ENCODE peak calls at places on chromosomes 11 and 22, in nine cellular contexts. Z is CD4-positive, alpha-beta memory T cell; H is PC-9; Q is AG04450; R is right cardiac atrium; B is fibroblast of lung; U is heart left ventricle; F is cardiac muscle cell; I is naive thymus-derived CD4-positive, alpha-beta T cell. M is an unnamed sample.

GRCh38 chr11:118142809-118143208 is 9.8 kb downstream of the SCN4B start:
- DNase-seq in U (peak; percentile 44), Z (no peak), I (no peak), R (no peak), F (no peak), Q (no peak), B (no peak), H (no peak), M (no peak)

GRCh38 chr11:130403301-130403804 is 25.1 kb downstream of the ADAMTS8 start:
- DNase-seq in I (no peak), R (peak; percentile 75), B (peak; percentile 88), H (peak; percentile 38), Z (no peak), U (peak; percentile 68), Q (peak; percentile 90), F (peak; percentile 76), M (peak; percentile 62)

GRCh38 chr11:117818036-117818858 is 6.3 kb downstream of the FXYD2 start:
- DNase-seq in U (no peak), Z (no peak), R (no peak), I (peak; percentile 67), B (peak; percentile 31), H (no peak), Q (no peak), F (no peak), M (peak; percentile 46)

GRCh38 chr11:134864233-134864967 is 452.4 kb upstream of the B3GAT1 start:
- DNase-seq in Q (no peak), U (no peak), F (no peak), Z (no peak), B (no peak), I (no peak), R (no peak), H (no peak), M (no peak)

GRCh38 chr11:105942951-105943350 is 79.1 kb downstream of the MSANTD4 start:
- DNase-seq in R (no peak), I (no peak), H (no peak), F (peak; percentile 13), Q (no peak), Z (no peak), U (no peak), B (peak; percentile 39), M (no peak)

GRCh38 chr11:86468169-86468568 is 93.5 kb downstream of the CCDC81 start:
- DNase-seq in B (no peak), R (no peak), Z (no peak), H (no peak), F (no peak), U (no peak), I (no peak), Q (no peak), M (no peak)

GRCh38 chr11:57800444-57801184 is 39.0 kb downstream of the CTNND1 start:
- DNase-seq in Z (peak; percentile 64), Q (peak; percentile 34), B (peak; percentile 77), H (peak; percentile 100), R (no peak), F (peak; percentile 78), U (no peak), I (no peak), M (no peak)

GRCh38 chr11:82906236-82906635 is 4.7 kb downstream of the DDIAS start:
- DNase-seq in Q (no peak), R (no peak), H (peak; percentile 50), F (peak; percentile 56), B (peak; percentile 61), I (no peak), Z (peak; percentile 47), U (no peak), M (no peak)

GRCh38 chr11:35641206-35641885 is 21.2 kb upstream of the TRIM44 start:
- DNase-seq in H (no peak), Z (no peak), Q (no peak), R (no peak), I (no peak), B (no peak), F (peak; percentile 35), U (no peak), M (no peak)

GRCh38 chr11:66505276-66505816 is 5.1 kb upstream of the BBS1 start:
- DNase-seq in Q (no peak), B (no peak), H (no peak), R (no peak), F (no peak), U (no peak), Z (no peak), I (no peak), M (no peak)

GRCh38 chr11:66510990-66511339 is 530 bp downstream of the BBS1 start:
- DNase-seq in R (no peak), B (no peak), H (no peak), Q (no peak), F (no peak), I (no peak), Z (no peak), U (no peak), M (no peak)

GRCh38 chr11:66509131-66509561 is 1.3 kb upstream of the BBS1 start:
- DNase-seq in F (no peak), R (no peak), U (no peak), B (no peak), Q (no peak), H (no peak), Z (no peak), I (no peak), M (peak; percentile 44)

GRCh38 chr11:66510271-66510989 is at the start of gene BBS1:
- DNase-seq in Z (peak; percentile 79), H (peak; percentile 71), B (peak; percentile 77), I (peak; percentile 85), F (peak; percentile 84), Q (peak; percentile 26), R (peak; percentile 97), U (peak; percentile 88), M (peak; percentile 95)
- H3K4me3 ChIP-seq in Z (peak within 1 kb of the TSS; percentile 90), H (peak within 1 kb of the TSS; percentile 93), B (peak within 1 kb of the TSS; percentile 66), I (peak within 1 kb of the TSS; percentile 89), F (peak within 1 kb of the TSS; percentile 93), Q (peak within 1 kb of the TSS; percentile 97), R (peak within 1 kb of the TSS; percentile 73), U (peak within 1 kb of the TSS; percentile 81), M (peak within 1 kb of the TSS; percentile 89)

DNA sequence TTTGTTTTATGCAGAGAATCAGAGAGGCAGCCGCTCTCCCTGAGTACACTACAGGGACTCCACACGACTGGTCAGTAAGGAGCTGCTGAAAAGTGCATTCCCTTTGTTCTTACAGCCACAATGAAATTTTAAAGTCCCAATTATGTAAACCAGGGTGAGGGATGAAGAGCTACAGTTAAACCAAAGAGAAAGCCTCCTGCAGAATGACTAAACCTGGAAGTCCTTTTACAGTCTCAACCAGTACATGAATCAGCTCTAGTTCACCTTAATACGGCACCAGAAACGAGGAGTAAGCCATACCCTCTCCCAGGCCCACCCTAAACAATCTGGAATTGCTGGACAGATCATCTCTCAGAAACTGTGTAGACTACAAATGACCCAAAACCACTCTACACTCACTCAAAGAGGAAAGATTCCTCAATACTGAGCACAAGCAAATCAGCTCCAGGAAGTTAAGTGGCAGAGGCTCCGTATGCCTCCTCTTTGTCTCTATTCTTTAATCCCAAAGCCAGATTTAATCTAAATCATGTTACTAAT is 113.1 kb downstream of the RBFOX2 start:
- DNase-seq in F (no peak), U (no peak), Q (no peak), B (peak; percentile 20), R (no peak), Z (no peak), H (no peak), I (no peak), M (no peak)
- H3K27ac ChIP-seq in F (peak overlapping the region; percentile 99), U (peak overlapping the region; percentile 91), Q (peak overlapping the region; percentile 66), B (peak overlapping the region; percentile 37), R (peak overlapping the region; percentile 98), Z (no peak overlapping the region), H (peak overlapping the region; percentile 80), I (no peak overlapping the region), M (peak overlapping the region; percentile 90)

GRCh38 chr22:39928556-39929401 is 27.9 kb downstream of the GRAP2 start:
- DNase-seq in Z (no peak), B (no peak), Q (no peak), F (no peak), I (no peak), H (no peak), U (no peak), R (no peak), M (no peak)
- H3K4me3 ChIP-seq in Z (peak overlapping the region; percentile 19), B (no peak overlapping the region), Q (no peak overlapping the region), F (no peak overlapping the region), I (peak overlapping the region; percentile 68), H (no peak overlapping the region), U (no peak overlapping the region), R (no peak overlapping the region), M (no peak overlapping the region)

GRCh38 chr11:110301577-110301976 is 5.2 kb upstream of the RDX start:
- DNase-seq in R (no peak), H (no peak), F (no peak), Z (no peak), U (no peak), Q (no peak), I (no peak), B (no peak), M (no peak)

GRCh38 chr11:110299006-110299785 is 2.8 kb upstream of the RDX start:
- DNase-seq in B (no peak), R (no peak), Q (no peak), Z (no peak), F (no peak), H (peak; percentile 96), U (no peak), I (no peak), M (no peak)

GRCh38 chr11:110301032-110301431 is 4.6 kb upstream of the RDX start:
- DNase-seq in F (no peak), I (no peak), R (peak; percentile 50), H (no peak), Q (no peak), B (no peak), U (no peak), Z (no peak), M (no peak)

GRCh38 chr11:110305169-110306018 is 9.0 kb upstream of the RDX start:
- DNase-seq in Z (no peak), B (no peak), F (peak; percentile 34), R (no peak), H (peak; percentile 95), Q (no peak), U (no peak), I (no peak), M (no peak)

DNA sequence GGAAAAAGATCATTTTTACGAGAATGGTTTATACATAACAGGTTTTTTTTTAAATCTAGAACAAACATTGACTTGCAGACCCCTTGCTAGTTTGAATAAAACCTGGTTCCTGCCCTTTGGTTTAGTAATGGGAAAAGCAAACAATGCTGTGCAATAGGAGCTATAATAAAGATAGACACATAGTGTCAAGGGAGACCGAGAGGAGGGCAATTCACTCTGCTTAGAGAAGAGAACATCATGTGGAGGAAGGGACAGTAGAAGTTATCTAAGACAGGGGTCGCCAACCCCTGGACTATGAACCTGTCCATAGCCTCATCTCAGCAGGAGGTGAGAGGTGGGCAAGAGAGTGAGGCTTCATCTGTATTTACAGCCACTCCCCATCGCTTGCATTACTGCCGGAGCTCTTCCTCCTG is 7.0 kb upstream of the RDX start:
- DNase-seq in F (no peak), H (no peak), U (no peak), Z (no peak), I (no peak), R (no peak), Q (no peak), B (no peak), M (no peak)
- H3K27ac ChIP-seq in F (no peak overlapping the region), H (no peak overlapping the region), U (no peak overlapping the region), Z (no peak overlapping the region), I (no peak overlapping the region), R (no peak overlapping the region), Q (no peak overlapping the region), B (no peak overlapping the region), M (no peak overlapping the region)